ENCODE peak calls at places on chromosomes 3 and 15, in four cellular contexts. A, I, L and R are unnamed samples.
A peak's percentile ranks its signal among the peaks of the same experiment; 100 is the strongest.

GRCh38 chr15:80211976-80212375 is 40.0 kb downstream of the CTXND1 start:
- DNase-seq in A (no peak), I (no peak), L (no peak), R (no peak)

GRCh38 chr15:53979051-53979788 is 979 bp downstream of the UNC13C start:
- DNase-seq in A (no peak), I (no peak), L (no peak), R (no peak)

GRCh38 chr3:73055583-73056364 is 5.7 kb upstream of the EBLN2 start:
- DNase-seq in A (no peak), I (no peak), L (no peak), R (no peak)

GRCh38 chr3:45597581-45597980 is 3.0 kb downstream of the LIMD1 start:
- DNase-seq in A (no peak), I (no peak), L (no peak), R (no peak)

GRCh38 chr3:194134757-194135515 is 1.0 kb upstream of the HES1 start:
- DNase-seq in A (peak; percentile 74), I (peak; percentile 89), L (peak; percentile 86), R (peak; percentile 97)

GRCh38 chr3:20646425-20646824 is 460.4 kb upstream of the SGO1 start:
- DNase-seq in A (no peak), I (no peak), L (no peak), R (no peak)

GRCh38 chr3:193780371-193780770 is 187.4 kb downstream of the OPA1 start:
- DNase-seq in A (no peak), I (no peak), L (no peak), R (no peak)

GRCh38 chr15:33720952-33721351 is 247.3 kb upstream of the CHRM5 start:
- DNase-seq in A (no peak), I (no peak), L (peak; percentile 74), R (no peak)

GRCh38 chr3:168047190-168047795 is 48.4 kb downstream of the GOLIM4 start:
- DNase-seq in A (no peak), I (peak; percentile 52), L (peak; percentile 88), R (peak; percentile 26)

GRCh38 chr15:31235298-31236183 is 91.1 kb upstream of the KLF13 start:
- DNase-seq in A (no peak), I (no peak), L (peak; percentile 18), R (no peak)

GRCh38 chr3:108053025-108053424 is 37.8 kb downstream of the CD47 start:
- DNase-seq in A (no peak), I (no peak), L (no peak), R (no peak)

GRCh38 chr3:39067286-39067685 is 15.5 kb downstream of the WDR48 start:
- DNase-seq in A (no peak), I (no peak), L (no peak), R (no peak)

GRCh38 chr3:30258426-30259392 is 347.7 kb upstream of the TGFBR2 start:
- DNase-seq in A (no peak), I (no peak), L (no peak), R (no peak)

GRCh38 chr15:83848315-83849050 is 194.6 kb downstream of the ADAMTSL3 start:
- DNase-seq in A (no peak), I (no peak), L (peak; percentile 59), R (no peak)

GRCh38 chr3:12143949-12144504 is 14.7 kb downstream of the TIMP4 start:
- DNase-seq in A (no peak), I (no peak), L (no peak), R (no peak)

GRCh38 chr3:11514191-11514770 is 129.4 kb downstream of the VGLL4 start:
- DNase-seq in A (no peak), I (no peak), L (peak; percentile 97), R (no peak)

GRCh38 chr3:171833006-171833405 is 10.1 kb upstream of the TMEM212 start:
- DNase-seq in A (no peak), I (no peak), L (no peak), R (no peak)

GRCh38 chr3:36525115-36525711 is 144.9 kb downstream of the STAC start:
- DNase-seq in A (no peak), I (no peak), L (peak; percentile 73), R (no peak)

GRCh38 chr15:98085003-98085639 is 124.6 kb downstream of the ARRDC4 start:
- DNase-seq in A (no peak), I (peak; percentile 40), L (peak; percentile 66), R (no peak)

GRCh38 chr3:110126065-110126464 is 788.7 kb upstream of the DPPA4 start:
- DNase-seq in A (no peak), I (no peak), L (no peak), R (no peak)

GRCh38 chr3:60101628-60102027 is 1051.8 kb upstream of the CFAP20DC start:
- DNase-seq in A (no peak), I (no peak), L (peak; percentile 3), R (no peak)

GRCh38 chr3:38372214-38372601 is 25.6 kb downstream of the XYLB start:
- DNase-seq in A (no peak), I (no peak), L (no peak), R (no peak)

GRCh38 chr3:142285057-142285666 is 59.8 kb upstream of the GK5 start:
- DNase-seq in A (no peak), I (no peak), L (no peak), R (no peak)